ENCODE peak calls at places on chromosomes 16 and 17, in five cellular contexts. One of them, this sample, is unnamed.

GRCh38 chr17:73027130-73027741 is 65.3 kb downstream of the SLC39A11 start:
- DNase-seq in K562: no peak
- DNase-seq in esophagus muscularis mucosa: no peak
- DNase-seq in GM12878: no peak
- DNase-seq in GM12891: no peak
- DNase-seq in this sample: no peak

GRCh38 chr17:49629447-49629846 is 48.5 kb downstream of the SPOP start:
- DNase-seq in K562: no peak
- DNase-seq in esophagus muscularis mucosa: no peak
- DNase-seq in GM12878: no peak
- DNase-seq in GM12891: no peak
- DNase-seq in this sample: no peak

GRCh38 chr16:30472328-30472942 is at the start of gene ITGAL:
- DNase-seq in K562: no peak
- DNase-seq in esophagus muscularis mucosa: no peak
- DNase-seq in GM12878: peak; percentile 98
- DNase-seq in GM12891: peak; percentile 68
- DNase-seq in this sample: peak; percentile 56

GRCh38 chr17:57033296-57033695 is 51.8 kb upstream of the AKAP1 start:
- DNase-seq in K562: no peak
- DNase-seq in esophagus muscularis mucosa: no peak
- DNase-seq in GM12878: no peak
- DNase-seq in GM12891: no peak
- DNase-seq in this sample: peak; percentile 30

GRCh38 chr16:27791404-27791719 is 241.4 kb downstream of the KATNIP start:
- DNase-seq in K562: no peak
- DNase-seq in esophagus muscularis mucosa: no peak
- DNase-seq in GM12878: no peak
- DNase-seq in GM12891: no peak
- DNase-seq in this sample: no peak

GRCh38 chr17:59329558-59330313 is 1.7 kb upstream of the YPEL2 start:
- DNase-seq in K562: peak; percentile 69
- DNase-seq in esophagus muscularis mucosa: no peak
- DNase-seq in GM12878: peak; percentile 43
- DNase-seq in GM12891: no peak
- DNase-seq in this sample: peak; percentile 66

GRCh38 chr17:68580236-68580903 is 20.8 kb downstream of the FAM20A start:
- DNase-seq in K562: no peak
- DNase-seq in esophagus muscularis mucosa: no peak
- DNase-seq in GM12878: no peak
- DNase-seq in GM12891: no peak
- DNase-seq in this sample: no peak

GRCh38 chr16:82681592-82681991 is 54.8 kb downstream of the CDH13 start:
- DNase-seq in K562: no peak
- DNase-seq in esophagus muscularis mucosa: no peak
- DNase-seq in GM12878: no peak
- DNase-seq in GM12891: no peak
- DNase-seq in this sample: no peak

GRCh38 chr16:85246473-85246872 is 134.2 kb upstream of the CIBAR2 start:
- DNase-seq in K562: no peak
- DNase-seq in esophagus muscularis mucosa: no peak
- DNase-seq in GM12878: no peak
- DNase-seq in GM12891: no peak
- DNase-seq in this sample: no peak

GRCh38 chr16:80687606-80688005 is 116.8 kb downstream of the CDYL2 start:
- DNase-seq in K562: no peak
- DNase-seq in esophagus muscularis mucosa: no peak
- DNase-seq in GM12878: no peak
- DNase-seq in GM12891: no peak
- DNase-seq in this sample: no peak

GRCh38 chr17:71334041-71334781 is 786.6 kb upstream of the SOX9 start:
- DNase-seq in K562: no peak
- DNase-seq in esophagus muscularis mucosa: no peak
- DNase-seq in GM12878: no peak
- DNase-seq in GM12891: no peak
- DNase-seq in this sample: no peak

GRCh38 chr17:50346313-50347086 is 574 bp downstream of the XYLT2 start:
- DNase-seq in K562: peak; percentile 74
- DNase-seq in esophagus muscularis mucosa: no peak
- DNase-seq in GM12878: no peak
- DNase-seq in GM12891: peak; percentile 67
- DNase-seq in this sample: peak; percentile 63

GRCh38 chr17:83171661-83172060 is 92.3 kb downstream of the METRNL start:
- DNase-seq in K562: peak; percentile 35
- DNase-seq in esophagus muscularis mucosa: peak; percentile 80
- DNase-seq in GM12878: no peak
- DNase-seq in GM12891: no peak
- DNase-seq in this sample: no peak

GRCh38 chr17:70041061-70041460 is 34.0 kb upstream of the KCNJ16 start:
- DNase-seq in K562: no peak
- DNase-seq in esophagus muscularis mucosa: no peak
- DNase-seq in GM12878: no peak
- DNase-seq in GM12891: no peak
- DNase-seq in this sample: no peak

DNA sequence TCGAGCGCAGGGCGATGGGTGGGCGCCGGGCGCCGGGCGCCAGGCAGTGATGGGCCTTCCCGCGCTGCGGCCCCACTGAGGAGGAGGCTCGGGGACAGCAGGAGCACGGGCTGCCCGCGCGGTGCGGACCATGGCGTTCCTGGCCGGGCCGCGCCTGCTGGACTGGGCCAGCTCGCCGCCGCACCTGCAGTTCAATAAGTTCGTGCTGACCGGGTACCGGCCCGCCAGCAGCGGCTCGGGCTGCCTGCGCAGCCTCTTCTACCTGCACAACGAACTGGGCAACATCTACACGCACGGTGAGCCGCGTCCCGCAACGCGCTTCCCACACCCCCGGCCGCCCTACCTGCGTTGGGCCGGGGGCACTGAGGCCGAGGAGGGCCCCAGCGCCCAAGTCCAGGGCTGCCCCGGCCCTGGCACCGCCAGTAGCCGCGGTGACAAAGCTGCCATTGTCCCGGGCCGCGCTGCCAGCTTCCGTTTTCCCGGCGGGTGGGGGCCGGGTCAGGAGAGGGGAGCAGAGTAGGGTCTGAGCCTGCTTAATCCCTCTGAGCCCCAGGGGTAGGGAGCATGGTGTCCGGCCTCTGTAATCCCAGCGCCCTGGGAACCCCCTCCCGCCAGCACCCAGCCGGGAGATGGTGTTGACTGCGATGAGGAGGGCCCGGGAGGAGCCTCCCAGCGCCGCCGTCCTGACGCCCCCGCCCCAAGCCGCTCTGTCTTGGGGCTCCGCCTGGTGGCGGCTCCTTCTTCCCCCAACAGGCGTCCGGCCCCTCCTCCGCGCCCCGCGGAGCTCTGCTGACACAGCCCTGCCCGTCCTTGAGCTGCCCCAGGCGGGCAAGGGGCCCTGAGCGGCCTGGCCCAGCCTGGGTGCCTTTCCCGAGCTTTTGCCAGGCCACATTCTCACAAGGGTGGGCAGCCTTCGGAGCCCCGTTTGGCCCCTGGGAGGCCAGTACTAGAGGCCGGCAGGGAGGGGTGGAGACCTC is 685 bp downstream of the PAQR4 start:
- DNase-seq in K562: peak; percentile 75
- DNase-seq in esophagus muscularis mucosa: no peak
- DNase-seq in GM12878: no peak
- DNase-seq in GM12891: peak; percentile 93
- DNase-seq in this sample: peak; percentile 69
- TF ChIP-seq POLR2A in K562: peak; percentile 59
- TF ChIP-seq POLR2A in esophagus muscularis mucosa: no peak
- TF ChIP-seq POLR2A in GM12878: peak; percentile 70
- TF ChIP-seq POLR2A in GM12891: no peak
- TF ChIP-seq POLR2A in this sample: no peak

DNA sequence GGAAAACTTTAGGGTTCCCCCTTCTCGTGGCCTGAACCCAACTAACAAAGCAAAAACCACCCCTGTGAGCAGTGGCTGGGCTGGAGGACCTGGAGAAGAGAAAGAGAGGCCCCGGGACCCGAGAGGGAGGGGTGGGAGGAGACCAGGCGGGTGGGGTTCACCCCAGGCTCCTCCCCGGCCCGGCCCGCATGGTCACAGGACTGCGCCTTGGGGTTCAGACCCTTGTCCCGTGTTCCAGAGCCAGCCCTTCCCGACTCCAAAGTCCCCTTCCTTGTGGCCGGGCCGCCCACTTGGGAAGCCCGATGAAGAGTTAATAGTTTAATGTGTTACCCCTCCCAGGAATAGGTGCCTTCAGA is 852 bp downstream of the MARVELD3 start:
- DNase-seq in K562: peak; percentile 48
- DNase-seq in esophagus muscularis mucosa: no peak
- DNase-seq in GM12878: no peak
- DNase-seq in GM12891: peak; percentile 51
- DNase-seq in this sample: peak; percentile 36
- TF ChIP-seq POLR2AphosphoS5 in K562: no peak
- TF ChIP-seq POLR2AphosphoS5 in esophagus muscularis mucosa: no peak
- TF ChIP-seq POLR2AphosphoS5 in GM12878: no peak
- TF ChIP-seq POLR2AphosphoS5 in GM12891: no peak
- TF ChIP-seq POLR2AphosphoS5 in this sample: no peak

GRCh38 chr17:80891096-80892018 is 100.3 kb upstream of the CHMP6 start:
- DNase-seq in K562: peak; percentile 69
- DNase-seq in esophagus muscularis mucosa: no peak
- DNase-seq in GM12878: peak; percentile 56
- DNase-seq in GM12891: no peak
- DNase-seq in this sample: peak; percentile 30
- TF ChIP-seq POLR2A in K562: no peak
- TF ChIP-seq POLR2A in esophagus muscularis mucosa: no peak
- TF ChIP-seq POLR2A in GM12878: no peak
- TF ChIP-seq POLR2A in GM12891: no peak
- TF ChIP-seq POLR2A in this sample: no peak

DNA sequence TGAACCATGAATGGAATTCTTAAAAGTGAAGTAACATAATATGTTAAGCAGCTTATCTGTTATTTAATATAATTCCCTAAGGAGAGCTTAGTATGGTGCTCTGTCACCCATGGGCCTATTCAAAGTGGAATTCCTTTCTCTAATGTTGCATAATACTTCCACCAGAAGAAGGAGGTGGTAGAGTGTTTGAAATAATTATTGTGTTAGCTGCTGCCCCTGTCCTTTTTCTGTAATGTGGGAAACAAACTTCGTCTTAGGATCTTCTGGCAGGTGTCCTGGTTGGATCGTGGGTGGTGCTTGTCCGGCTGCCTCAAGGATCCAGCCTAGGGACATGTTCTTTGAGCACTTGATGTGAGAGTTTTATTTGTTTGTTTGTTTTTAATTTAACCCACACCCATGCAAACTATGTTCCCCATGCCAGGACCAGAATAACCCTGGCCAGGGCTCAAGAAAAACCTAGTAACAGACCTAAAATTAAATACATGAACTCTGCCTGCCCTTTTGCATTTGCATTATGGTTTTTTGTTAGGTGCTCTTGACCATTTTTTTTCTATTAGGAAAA is 46.1 kb downstream of the ZNRF1 start:
- DNase-seq in K562: no peak
- DNase-seq in esophagus muscularis mucosa: no peak
- DNase-seq in GM12878: no peak
- DNase-seq in GM12891: no peak
- DNase-seq in this sample: no peak
- TF ChIP-seq POLR2AphosphoS5 in K562: no peak
- TF ChIP-seq POLR2AphosphoS5 in esophagus muscularis mucosa: peak; percentile 22
- TF ChIP-seq POLR2AphosphoS5 in GM12878: no peak
- TF ChIP-seq POLR2AphosphoS5 in GM12891: no peak
- TF ChIP-seq POLR2AphosphoS5 in this sample: no peak

GRCh38 chr17:2093349-2093748 is 38.4 kb downstream of the HIC1 start:
- DNase-seq in K562: no peak
- DNase-seq in esophagus muscularis mucosa: no peak
- DNase-seq in GM12878: no peak
- DNase-seq in GM12891: no peak
- DNase-seq in this sample: peak; percentile 77

GRCh38 chr17:2095536-2095910 is 40.6 kb downstream of the HIC1 start:
- DNase-seq in K562: no peak
- DNase-seq in esophagus muscularis mucosa: no peak
- DNase-seq in GM12878: no peak
- DNase-seq in GM12891: no peak
- DNase-seq in this sample: no peak

GRCh38 chr17:2090804-2091534 is 36.1 kb downstream of the HIC1 start:
- DNase-seq in K562: peak; percentile 23
- DNase-seq in esophagus muscularis mucosa: no peak
- DNase-seq in GM12878: no peak
- DNase-seq in GM12891: no peak
- DNase-seq in this sample: no peak

GRCh38 chr17:2092253-2092652 is 37.4 kb downstream of the HIC1 start:
- DNase-seq in K562: no peak
- DNase-seq in esophagus muscularis mucosa: no peak
- DNase-seq in GM12878: no peak
- DNase-seq in GM12891: no peak
- DNase-seq in this sample: no peak

DNA sequence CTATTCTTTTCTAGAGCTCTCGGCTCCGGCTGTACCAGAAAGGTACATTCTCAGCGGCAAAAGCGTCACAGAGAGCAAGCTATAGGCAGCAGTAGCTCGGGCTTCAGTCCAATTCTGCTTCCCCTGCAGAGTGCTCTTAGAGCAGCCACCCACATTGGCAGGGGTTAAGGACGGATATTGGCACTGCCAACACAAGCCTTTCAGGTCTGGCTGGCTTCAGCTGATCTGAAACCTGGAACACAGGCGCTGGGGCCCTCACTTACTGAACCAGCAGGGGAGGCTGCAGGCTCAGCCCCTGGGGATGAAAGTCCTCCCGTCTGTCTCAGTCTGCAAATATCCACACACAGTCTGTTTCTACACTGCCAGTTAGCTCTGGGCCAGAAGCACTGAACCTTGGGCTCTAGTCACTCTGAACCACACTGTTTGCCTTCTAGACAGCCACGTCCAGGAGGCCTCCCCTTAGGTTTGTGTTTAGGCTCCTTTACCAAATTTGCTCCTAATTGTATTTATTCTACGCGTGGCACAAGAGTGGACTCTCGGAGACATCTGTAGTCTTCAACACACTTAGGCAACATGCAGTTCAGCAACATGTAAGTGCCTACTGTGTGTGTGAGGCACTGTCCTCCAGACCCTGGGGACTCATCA is 40.1 kb downstream of the HIC1 start:
- DNase-seq in K562: no peak
- DNase-seq in esophagus muscularis mucosa: no peak
- DNase-seq in GM12878: no peak
- DNase-seq in GM12891: no peak
- DNase-seq in this sample: peak; percentile 88
- TF ChIP-seq POLR2A in K562: no peak
- TF ChIP-seq POLR2A in esophagus muscularis mucosa: no peak
- TF ChIP-seq POLR2A in GM12878: no peak
- TF ChIP-seq POLR2A in GM12891: no peak
- TF ChIP-seq POLR2A in this sample: no peak

DNA sequence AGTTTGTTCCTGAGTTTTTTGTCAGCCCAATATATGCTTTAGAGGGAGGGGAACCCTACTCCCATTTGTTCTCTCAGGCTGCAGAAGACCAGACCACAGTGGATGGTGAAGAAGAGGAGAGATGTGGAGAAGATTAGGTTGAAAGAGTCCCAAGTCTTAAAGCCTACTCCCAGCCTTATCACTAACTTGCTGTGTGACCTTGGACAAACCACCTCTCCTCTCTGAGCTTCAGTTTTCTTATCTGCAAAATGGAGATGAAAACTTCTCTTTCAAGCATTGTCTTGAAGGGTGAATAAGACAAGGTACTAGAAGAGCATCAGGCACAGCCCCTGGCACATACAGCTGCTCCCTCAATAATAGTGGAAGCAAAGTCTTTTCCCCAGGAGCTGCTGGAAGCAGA is 15.1 kb upstream of the LHX1 start:
- DNase-seq in K562: no peak
- DNase-seq in esophagus muscularis mucosa: no peak
- DNase-seq in GM12878: no peak
- DNase-seq in GM12891: no peak
- DNase-seq in this sample: no peak
- TF ChIP-seq POLR2AphosphoS5 in K562: no peak
- TF ChIP-seq POLR2AphosphoS5 in esophagus muscularis mucosa: no peak
- TF ChIP-seq POLR2AphosphoS5 in GM12878: no peak
- TF ChIP-seq POLR2AphosphoS5 in GM12891: no peak
- TF ChIP-seq POLR2AphosphoS5 in this sample: no peak

GRCh38 chr17:76268015-76268749 is 3.0 kb downstream of the UBALD2 start:
- DNase-seq in K562: peak; percentile 66
- DNase-seq in esophagus muscularis mucosa: peak; percentile 96
- DNase-seq in GM12878: peak; percentile 76
- DNase-seq in GM12891: no peak
- DNase-seq in this sample: peak; percentile 74
- TF ChIP-seq POLR2A in K562: peak; percentile 73
- TF ChIP-seq POLR2A in esophagus muscularis mucosa: peak; percentile 17
- TF ChIP-seq POLR2A in GM12878: peak; percentile 94
- TF ChIP-seq POLR2A in GM12891: peak; percentile 88
- TF ChIP-seq POLR2A in this sample: no peak

This sample was measured in stomach.